ENCODE peak calls at places on chromosomes 7 and 10, in four cellular contexts. W is HepG2, H is K562, Y is GM12878. U is an unnamed sample.

GRCh38 chr7:90645784-90646183 is 49.7 kb downstream of the CDK14 start:
- DNase-seq in W (no peak), H (no peak), Y (no peak), U (no peak)

GRCh38 chr7:34322841-34323240 is 335.2 kb upstream of the NPSR1 start:
- DNase-seq in W (no peak), H (no peak), Y (no peak), U (no peak)

GRCh38 chr10:102342958-102343357 is 52.5 kb upstream of the NFKB2 start:
- DNase-seq in W (no peak), H (no peak), Y (no peak), U (no peak)

GRCh38 chr7:26664735-26665420 is 199.5 kb downstream of the SKAP2 start:
- DNase-seq in W (no peak), H (no peak), Y (no peak), U (no peak)

GRCh38 chr10:44935201-44935960 is 24.2 kb upstream of the RASSF4 start:
- DNase-seq in W (peak), H (no peak), Y (no peak), U (no peak)

GRCh38 chr10:3832022-3832786 is 47.2 kb upstream of the KLF6 start:
- DNase-seq in W (no peak), H (no peak), Y (no peak), U (no peak)

GRCh38 chr10:123270806-123271205 is 116.6 kb downstream of the BUB3 start:
- DNase-seq in W (no peak), H (no peak), Y (no peak), U (no peak)

GRCh38 chr7:2609001-2609411 is 22.8 kb upstream of the TTYH3 start:
- DNase-seq in W (peak), H (peak), Y (no peak), U (peak)

GRCh38 chr10:1115262-1115955 is 59.2 kb downstream of the WDR37 start:
- DNase-seq in W (no peak), H (no peak), Y (no peak), U (no peak)

GRCh38 chr7:128705891-128706333 is 33.2 kb upstream of the CALU start:
- DNase-seq in W (no peak), H (peak), Y (no peak), U (no peak)

GRCh38 chr7:55242613-55243012 is 122.5 kb upstream of the LANCL2 start:
- DNase-seq in W (no peak), H (no peak), Y (no peak), U (no peak)

GRCh38 chr10:90041585-90041984 is 340.2 kb downstream of the KIF20B start:
- DNase-seq in W (no peak), H (no peak), Y (no peak), U (no peak)

GRCh38 chr10:106722524-106722923 is 442.0 kb downstream of the SORCS1 start:
- DNase-seq in W (no peak), H (peak), Y (no peak), U (peak)

GRCh38 chr7:2109936-2110585 is 122.7 kb downstream of the MAD1L1 start:
- DNase-seq in W (peak), H (peak), Y (peak), U (no peak)

GRCh38 chr7:42502022-42502421 is 265.0 kb upstream of the GLI3 start:
- DNase-seq in W (no peak), H (no peak), Y (no peak), U (no peak)

GRCh38 chr7:98907570-98907969 is 29.2 kb downstream of the TRRAP start:
- DNase-seq in W (no peak), H (peak), Y (no peak), U (no peak)

GRCh38 chr7:50920031-50920635 is 137.4 kb upstream of the GRB10 start:
- DNase-seq in W (no peak), H (no peak), Y (no peak), U (no peak)

GRCh38 chr7:133742709-133743538 is 384.2 kb upstream of the LRGUK start:
- DNase-seq in W (no peak), H (no peak), Y (no peak), U (peak)

GRCh38 chr7:137636376-137636775 is 210.4 kb downstream of the DGKI start:
- DNase-seq in W (no peak), H (no peak), Y (no peak), U (no peak)

GRCh38 chr10:15483215-15483970 is 112.3 kb upstream of the FAM171A1 start:
- DNase-seq in W (no peak), H (peak), Y (no peak), U (no peak)

GRCh38 chr10:112735041-112735690 is 214.9 kb upstream of the TCF7L2 start:
- DNase-seq in W (no peak), H (no peak), Y (no peak), U (no peak)

GRCh38 chr7:155820788-155821187 is 8.5 kb upstream of the SHH start:
- DNase-seq in W (no peak), H (no peak), Y (no peak), U (no peak)

GRCh38 chr7:117269895-117270294 is 53.0 kb downstream of the WNT2 start:
- DNase-seq in W (no peak), H (no peak), Y (no peak), U (no peak)

GRCh38 chr7:2763607-2764006 is 75.6 kb downstream of the AMZ1 start:
- DNase-seq in W (no peak), H (no peak), Y (no peak), U (no peak)

GRCh38 chr7:116588641-116589594 is 64.1 kb downstream of the CAV1 start:
- DNase-seq in W (peak), H (peak), Y (no peak), U (peak)

GRCh38 chr10:124293641-124294449 is 124.9 kb downstream of the OAT start:
- DNase-seq in W (no peak), H (no peak), Y (no peak), U (no peak)

GRCh38 chr10:34405611-34406462 is 409.3 kb downstream of the PARD3 start:
- DNase-seq in W (peak), H (no peak), Y (no peak), U (no peak)

GRCh38 chr7:159094919-159095915 is 49.5 kb downstream of the VIPR2 start:
- DNase-seq in W (no peak), H (no peak), Y (no peak), U (no peak)

GRCh38 chr10:98610301-98610700 is 163.6 kb upstream of the HPS1 start:
- DNase-seq in W (no peak), H (no peak), Y (no peak), U (no peak)

GRCh38 chr10:12389154-12389734 is 39.9 kb downstream of the CAMK1D start:
- DNase-seq in W (no peak), H (no peak), Y (no peak), U (no peak)

GRCh38 chr10:30041394-30042105 is 17.8 kb downstream of the JCAD start:
- DNase-seq in W (no peak), H (no peak), Y (no peak), U (no peak)

GRCh38 chr7:70156052-70156451 is 557.8 kb downstream of the AUTS2 start:
- DNase-seq in W (no peak), H (no peak), Y (no peak), U (no peak)

GRCh38 chr10:78457804-78458483 is 424.3 kb downstream of the RPS24 start:
- DNase-seq in W (peak), H (no peak), Y (no peak), U (no peak)

GRCh38 chr10:29858352-29859267 is 200.8 kb downstream of the JCAD start:
- DNase-seq in W (peak), H (no peak), Y (no peak), U (peak)

GRCh38 chr7:112414855-112415490 is 35.3 kb upstream of the IFRD1 start:
- DNase-seq in W (peak), H (peak), Y (no peak), U (peak)

GRCh38 chr7:133797818-133798485 is 329.2 kb upstream of the LRGUK start:
- DNase-seq in W (no peak), H (no peak), Y (no peak), U (no peak)

GRCh38 chr10:62917475-62918238 is 101.5 kb upstream of the EGR2 start:
- DNase-seq in W (no peak), H (no peak), Y (no peak), U (no peak)

GRCh38 chr10:17144757-17145156 is 15.1 kb upstream of the CUBN start:
- DNase-seq in W (no peak), H (no peak), Y (peak), U (no peak)

GRCh38 chr10:100349087-100349486 is 2.1 kb downstream of the SCD start:
- DNase-seq in W (no peak), H (no peak), Y (no peak), U (no peak)

GRCh38 chr10:100346351-100346764 is 675 bp upstream of the SCD start:
- DNase-seq in W (peak), H (peak), Y (peak), U (peak)

GRCh38 chr10:100346765-100347567 is at the start of gene SCD:
- DNase-seq in W (peak), H (peak), Y (peak), U (peak)

GRCh38 chr10:100348389-100348927 is 1.4 kb downstream of the SCD start:
- DNase-seq in W (no peak), H (no peak), Y (no peak), U (no peak)

GRCh38 chr10:100347568-100348195 is 649 bp downstream of the SCD start:
- DNase-seq in W (no peak), H (peak), Y (no peak), U (peak)
- TF ChIP-seq BHLHE40 in W (no peak), H (no peak), Y (no peak), U (no peak)

GRCh38 chr10:91796332-91797076 is 1.7 kb upstream of the TNKS2 start:
- DNase-seq in W (peak), H (peak), Y (peak), U (peak)
- TF ChIP-seq FOXK2 in W (no peak), H (no peak), Y (no peak), U (no peak)

DNA sequence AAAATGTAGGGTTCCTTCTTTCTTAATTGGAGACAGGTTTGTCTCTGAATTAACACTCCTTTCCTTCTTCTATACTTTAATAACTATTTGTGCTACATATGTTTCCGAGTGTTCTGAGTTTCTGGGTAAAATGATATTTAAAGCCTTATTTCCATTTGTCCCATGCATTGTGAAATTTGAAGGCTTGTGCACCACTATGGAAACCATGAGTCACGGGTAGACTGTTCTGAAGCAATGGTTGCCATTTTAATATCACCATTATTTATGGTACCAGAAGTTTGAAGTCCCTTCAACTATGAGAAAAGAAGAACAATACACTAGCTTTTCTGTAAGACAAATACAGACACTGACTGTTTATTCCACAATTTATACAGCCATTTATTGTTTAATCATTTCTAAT is 44.7 kb upstream of the ZEB1 start:
- DNase-seq in W (no peak), H (no peak), Y (no peak), U (no peak)
- TF ChIP-seq BHLHE40 in W (no peak), H (no peak), Y (no peak), U (no peak)

GRCh38 chr7:56810466-56810865 is 321.8 kb downstream of the ZNF479 start:
- DNase-seq in W (no peak), H (no peak), Y (no peak), U (no peak)
- TF ChIP-seq FOXK2 in W (no peak), H (no peak), Y (no peak), U (no peak)

DNA sequence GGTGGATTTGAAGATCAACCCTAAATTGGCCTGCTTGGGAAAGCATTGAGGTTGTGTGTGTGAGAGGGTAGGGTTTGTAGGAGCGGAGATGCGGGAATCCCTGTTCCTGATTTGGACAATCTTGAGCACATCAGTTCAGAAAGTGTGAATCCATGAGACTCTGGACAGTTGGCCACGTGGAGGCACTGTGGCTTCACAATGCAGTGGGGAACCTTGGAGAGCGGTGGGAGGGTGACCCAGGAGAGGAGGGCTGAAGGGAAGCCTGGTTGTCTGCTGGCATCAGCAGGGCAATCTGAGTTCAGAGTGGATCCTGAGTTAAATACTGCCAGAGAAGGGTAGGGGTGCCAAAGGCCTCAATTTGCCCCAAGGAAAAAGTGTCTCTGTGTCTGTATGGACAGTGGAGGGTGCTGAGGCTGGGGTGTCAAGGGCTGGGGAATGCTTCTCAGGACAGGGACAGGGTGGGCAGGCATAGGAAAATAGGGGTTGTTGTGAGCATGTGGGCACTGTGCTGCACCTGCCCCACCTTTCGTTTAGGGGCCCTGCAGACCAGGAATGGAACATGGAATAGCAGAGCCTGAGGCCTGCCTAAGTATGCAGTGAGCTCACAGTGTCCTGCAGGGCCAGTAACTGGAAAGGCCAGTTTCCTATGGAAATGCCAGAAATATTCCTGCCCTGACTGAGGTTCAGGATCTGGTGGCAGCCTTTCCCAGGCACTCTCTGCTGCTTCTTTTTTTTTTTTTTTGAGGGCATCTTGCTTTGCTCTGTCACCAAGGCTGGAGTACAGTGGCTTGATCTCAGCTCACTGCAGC is 162.9 kb upstream of the PRSS58 start:
- DNase-seq in W (peak), H (no peak), Y (no peak), U (peak)
- TF ChIP-seq BHLHE40 in W (no peak), H (no peak), Y (no peak), U (no peak)

DNA sequence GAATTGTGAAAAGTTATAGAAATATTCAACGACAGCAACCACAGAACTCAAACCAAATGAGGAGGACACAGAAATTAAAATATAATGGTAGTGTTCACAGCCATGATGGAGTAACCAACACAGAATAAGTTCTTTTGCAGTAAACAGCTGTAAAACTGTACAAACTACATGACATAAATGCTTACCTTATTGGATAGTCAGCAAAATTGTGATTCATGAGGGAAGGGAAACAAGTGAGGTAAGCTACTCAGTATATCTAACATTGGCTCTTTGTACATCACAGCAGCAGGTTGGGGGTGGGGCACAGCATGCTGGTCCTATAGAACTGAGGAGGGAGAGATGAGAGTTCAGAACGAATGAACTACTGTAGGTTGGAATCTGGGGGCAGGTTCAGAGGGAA is 86.4 kb downstream of the CDC14C start:
- DNase-seq in W (no peak), H (no peak), Y (no peak), U (no peak)
- TF ChIP-seq FOXK2 in W (no peak), H (no peak), Y (no peak), U (no peak)

DNA sequence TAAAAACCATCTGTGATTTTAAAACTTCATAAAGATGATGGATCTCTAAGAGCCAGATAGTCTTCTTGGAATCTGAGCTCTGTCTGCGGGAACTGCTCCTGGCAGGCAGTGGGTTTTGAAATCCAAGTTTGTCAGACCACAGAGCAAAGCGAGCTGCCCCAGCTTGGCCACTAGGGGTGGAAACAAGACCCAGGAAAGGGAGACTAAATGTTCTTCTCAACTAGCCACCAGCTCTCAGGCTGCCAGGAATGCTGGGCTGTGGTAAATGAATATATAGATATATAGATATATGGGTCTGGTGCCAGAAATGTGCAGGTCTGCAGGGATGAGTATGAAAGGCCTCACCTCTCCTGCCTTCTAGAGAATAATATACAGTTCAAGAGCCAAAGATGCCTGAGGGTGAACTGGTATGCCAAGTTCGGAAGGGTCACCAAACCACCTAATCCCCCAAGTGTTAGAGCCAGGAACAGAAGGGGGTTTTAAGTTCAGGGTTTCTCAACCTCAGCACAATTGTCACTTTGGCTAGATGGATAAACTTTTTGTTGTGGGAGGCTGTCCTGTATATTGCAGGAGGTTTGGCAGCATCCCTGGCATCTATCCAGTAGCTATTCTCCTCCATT is 208.7 kb downstream of the KCNMA1 start:
- DNase-seq in W (peak), H (peak), Y (no peak), U (peak)
- TF ChIP-seq BHLHE40 in W (no peak), H (no peak), Y (no peak), U (no peak)

GRCh38 chr7:43640679-43641078 is 57.8 kb downstream of the STK17A start:
- DNase-seq in W (no peak), H (no peak), Y (no peak), U (no peak)

GRCh38 chr7:43643842-43644241 is 60.9 kb downstream of the STK17A start:
- DNase-seq in W (no peak), H (no peak), Y (no peak), U (no peak)

GRCh38 chr7:43645699-43646226 is 62.9 kb downstream of the STK17A start:
- DNase-seq in W (no peak), H (no peak), Y (no peak), U (no peak)

GRCh38 chr7:43639858-43640491 is 57.1 kb downstream of the STK17A start:
- DNase-seq in W (peak), H (no peak), Y (no peak), U (no peak)

DNA sequence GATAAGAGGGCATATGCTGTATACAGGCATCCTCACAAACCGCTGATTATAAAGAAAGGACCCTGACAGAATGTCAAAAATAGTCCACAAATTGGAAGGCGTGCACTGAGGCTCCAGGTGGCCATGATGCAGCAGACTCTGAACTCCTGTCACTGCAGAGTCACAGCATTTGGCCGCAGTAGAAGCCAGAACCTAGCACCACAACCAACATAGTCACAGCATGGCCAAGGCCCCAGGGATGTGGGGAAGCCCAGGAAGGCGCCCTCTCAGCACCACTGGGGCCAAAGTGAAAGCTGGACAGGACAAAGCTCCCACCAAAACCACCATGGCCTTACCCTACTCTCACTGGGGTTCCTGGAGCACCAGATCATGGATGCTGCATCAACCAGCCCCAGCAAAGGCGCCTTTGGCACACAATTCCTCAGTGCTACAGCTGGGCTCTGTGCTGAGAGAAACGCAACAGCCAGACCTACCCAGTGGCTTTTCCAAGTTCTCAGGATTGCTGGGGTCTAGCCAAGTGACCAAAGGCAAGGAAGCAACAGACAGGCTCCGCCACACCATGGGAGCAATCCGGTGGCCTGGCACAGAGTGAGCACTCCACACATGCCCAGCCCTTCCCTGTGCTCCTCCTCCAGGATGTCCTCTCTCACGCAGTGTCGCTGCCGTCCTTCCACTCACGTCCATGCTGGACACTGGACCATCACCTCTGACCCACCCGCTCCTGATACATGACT is 60.2 kb downstream of the STK17A start:
- DNase-seq in W (no peak), H (no peak), Y (no peak), U (no peak)
- TF ChIP-seq FOXK2 in W (no peak), H (no peak), Y (no peak), U (no peak)

GRCh38 chr10:94299417-94299816 is 63.3 kb downstream of the NOC3L start:
- DNase-seq in W (peak), H (peak), Y (no peak), U (no peak)
- TF ChIP-seq BHLHE40 in W (no peak), H (peak), Y (no peak), U (no peak)

DNA sequence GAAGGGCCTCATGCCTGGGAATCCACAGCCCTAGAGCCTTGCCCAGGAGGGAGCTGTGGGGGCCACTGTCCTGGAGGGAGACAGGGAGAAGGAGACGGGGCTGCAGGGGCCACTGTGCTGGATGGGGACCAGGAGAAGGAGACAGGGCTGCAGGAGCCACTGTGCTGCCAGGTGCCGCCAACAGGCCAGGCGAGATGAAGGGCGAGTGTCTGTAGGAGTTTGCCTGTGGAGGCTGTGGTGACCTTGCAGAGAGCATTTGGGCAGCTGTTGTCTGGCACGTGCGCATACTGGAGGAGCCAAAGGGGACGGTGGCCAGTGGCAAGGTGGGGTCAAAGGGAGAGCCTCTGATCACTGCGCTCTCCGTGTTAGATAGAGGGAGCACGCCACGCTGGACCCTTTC is 79.2 kb downstream of the NKX6-2 start:
- DNase-seq in W (no peak), H (no peak), Y (no peak), U (no peak)
- TF ChIP-seq FOXK2 in W (no peak), H (no peak), Y (no peak), U (no peak)